ENCODE peak calls at places on chromosome 6, in ten cellular contexts. U is HFF-Myc, D is left lung, Y is GM23338, B is upper lobe of right lung, R is tibial nerve, Z is Panc1, E is GM10248, L is HCT116, G is Caco-2. M is an unnamed sample.

GRCh38 chr6:16964553-16965499 is 137.0 kb upstream of the STMND1 start:
- DNase-seq in U (peak), D (peak), Y (peak), B (peak), R (peak), Z (peak), E (peak), L (peak), G (peak), M (peak)

GRCh38 chr6:6515691-6516607 is 72.6 kb upstream of the LY86 start:
- DNase-seq in U (no peak), D (no peak), Y (no peak), B (no peak), R (no peak), Z (no peak), E (no peak), L (no peak), G (no peak), M (no peak)

GRCh38 chr6:19325335-19325789 is 511.8 kb upstream of the ID4 start:
- DNase-seq in U (no peak), D (no peak), Y (no peak), B (no peak), R (no peak), Z (no peak), E (no peak), L (no peak), G (no peak), M (no peak)

GRCh38 chr6:113047148-113047547 is 700.0 kb downstream of the RFPL4B start:
- DNase-seq in U (peak), D (no peak), Y (no peak), B (no peak), R (no peak), Z (no peak), E (no peak), L (no peak), G (no peak), M (no peak)

GRCh38 chr6:150667977-150668716 is 68.5 kb downstream of the PLEKHG1 start:
- DNase-seq in U (peak), D (peak), Y (peak), B (peak), R (peak), Z (no peak), E (no peak), L (peak), G (peak), M (peak)

GRCh38 chr6:148677594-148678476 is 69.0 kb upstream of the UST start:
- DNase-seq in U (no peak), D (no peak), Y (no peak), B (no peak), R (no peak), Z (no peak), E (peak), L (no peak), G (no peak), M (no peak)

GRCh38 chr6:41189968-41190367 is 11.0 kb downstream of the TREML2 start:
- DNase-seq in U (no peak), D (no peak), Y (no peak), B (no peak), R (no peak), Z (no peak), E (no peak), L (no peak), G (no peak), M (no peak)

GRCh38 chr6:93300661-93301060 is 118.7 kb downstream of the EPHA7 start:
- DNase-seq in U (no peak), D (no peak), Y (no peak), B (no peak), R (no peak), Z (peak), E (no peak), L (no peak), G (no peak), M (no peak)

GRCh38 chr6:122322824-122323223 is 76.6 kb upstream of the HSF2 start:
- DNase-seq in U (no peak), D (no peak), Y (no peak), B (no peak), R (no peak), Z (no peak), E (no peak), L (no peak), G (no peak), M (no peak)

GRCh38 chr6:33863084-33863483 is 59.3 kb upstream of the MLN start:
- DNase-seq in U (no peak), D (no peak), Y (no peak), B (no peak), R (no peak), Z (no peak), E (no peak), L (no peak), G (no peak), M (no peak)

GRCh38 chr6:110140650-110141049 is 38.8 kb downstream of the WASF1 start:
- DNase-seq in U (no peak), D (no peak), Y (no peak), B (no peak), R (no peak), Z (peak), E (no peak), L (peak), G (no peak), M (no peak)

GRCh38 chr6:126481319-126481718 is 141.4 kb downstream of the CENPW start:
- DNase-seq in U (no peak), D (no peak), Y (no peak), B (no peak), R (no peak), Z (no peak), E (no peak), L (no peak), G (no peak), M (no peak)

GRCh38 chr6:80197474-80197873 is 91.0 kb downstream of the BCKDHB start:
- DNase-seq in U (peak), D (no peak), Y (no peak), B (no peak), R (no peak), Z (no peak), E (no peak), L (no peak), G (no peak), M (no peak)

GRCh38 chr6:137291441-137291840 is 72.3 kb upstream of the IFNGR1 start:
- DNase-seq in U (peak), D (peak), Y (no peak), B (no peak), R (peak), Z (no peak), E (no peak), L (no peak), G (no peak), M (no peak)

GRCh38 chr6:10837009-10837691 is 1.2 kb downstream of the MAK start:
- DNase-seq in U (no peak), D (peak), Y (peak), B (peak), R (peak), Z (no peak), E (no peak), L (no peak), G (peak), M (peak)

GRCh38 chr6:31476515-31477139 is 21.3 kb upstream of the MICB start:
- DNase-seq in U (no peak), D (no peak), Y (peak), B (no peak), R (no peak), Z (no peak), E (no peak), L (no peak), G (no peak), M (no peak)
- TF ChIP-seq CTCF in U (no peak), D (no peak), Y (peak), B (no peak), R (no peak), Z (no peak), E (peak), L (no peak), G (no peak), M (no peak)

GRCh38 chr6:47059216-47059885 is 17.2 kb upstream of the ADGRF1 start:
- DNase-seq in U (no peak), D (no peak), Y (no peak), B (no peak), R (no peak), Z (no peak), E (no peak), L (no peak), G (no peak), M (no peak)
- TF ChIP-seq CTCF in U (no peak), D (no peak), Y (no peak), B (no peak), R (no peak), Z (no peak), E (no peak), L (no peak), G (no peak), M (no peak)

GRCh38 chr6:114167583-114168576 is 174.9 kb downstream of the HS3ST5 start:
- DNase-seq in U (no peak), D (no peak), Y (no peak), B (no peak), R (no peak), Z (no peak), E (no peak), L (no peak), G (peak), M (no peak)
- TF ChIP-seq CTCF in U (no peak), D (no peak), Y (no peak), B (no peak), R (no peak), Z (no peak), E (no peak), L (no peak), G (no peak), M (no peak)

GRCh38 chr6:169831450-169832246 is 80.2 kb downstream of the ERMARD start:
- DNase-seq in U (peak), D (peak), Y (peak), B (peak), R (peak), Z (peak), E (peak), L (peak), G (peak), M (peak)
- TF ChIP-seq CTCF in U (peak), D (peak), Y (peak), B (peak), R (peak), Z (peak), E (peak), L (peak), G (peak), M (peak)

DNA sequence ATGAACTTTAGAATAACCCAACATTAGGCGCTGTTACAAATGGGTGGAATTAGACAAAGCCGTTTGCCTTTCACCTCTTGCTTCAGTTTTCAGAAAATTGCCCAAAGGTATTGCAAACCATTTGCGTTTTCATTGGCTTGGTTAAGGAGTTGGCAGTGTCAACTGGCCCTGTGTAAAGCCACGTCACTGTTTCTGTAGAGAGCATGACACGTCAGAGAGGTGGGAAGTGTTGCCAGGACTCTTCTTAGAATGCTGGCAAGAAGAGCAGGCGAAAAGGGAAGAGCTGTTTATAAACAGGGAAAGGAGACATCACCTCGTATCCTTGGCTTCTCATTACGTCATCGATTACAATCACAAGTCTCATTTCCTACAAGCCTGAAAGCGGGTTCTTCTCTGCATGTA is 4.3 kb upstream of the IRF4 start:
- DNase-seq in U (no peak), D (no peak), Y (no peak), B (no peak), R (no peak), Z (no peak), E (no peak), L (no peak), G (no peak), M (no peak)
- TF ChIP-seq CTCF in U (no peak), D (no peak), Y (no peak), B (no peak), R (no peak), Z (no peak), E (no peak), L (no peak), G (no peak), M (no peak)

DNA sequence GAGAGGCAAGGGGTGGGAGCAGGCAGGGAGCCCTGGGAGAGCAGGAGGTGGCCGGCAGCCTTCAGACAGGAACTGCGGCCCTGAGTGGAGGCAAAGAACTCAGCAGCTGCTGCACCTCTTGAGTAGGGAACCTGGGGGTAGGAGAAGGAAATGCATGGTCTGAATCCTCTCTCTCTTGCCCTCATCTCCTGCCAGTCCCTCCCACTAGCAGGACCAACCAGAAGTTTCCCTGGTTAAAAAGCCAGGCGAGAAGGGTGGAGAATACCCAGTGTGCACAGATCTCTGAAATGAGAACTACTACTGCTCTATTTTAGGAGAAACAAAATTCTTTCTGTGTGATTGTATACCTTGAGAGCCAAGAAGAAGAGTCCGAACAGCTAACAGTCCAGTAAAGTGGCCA is 25.4 kb downstream of the WRNIP1 start:
- DNase-seq in U (no peak), D (no peak), Y (peak), B (no peak), R (no peak), Z (no peak), E (no peak), L (no peak), G (no peak), M (no peak)
- TF ChIP-seq CTCF in U (no peak), D (no peak), Y (no peak), B (no peak), R (no peak), Z (no peak), E (no peak), L (no peak), G (no peak), M (no peak)

GRCh38 chr6:95923518-95923917 is 92.3 kb upstream of the FUT9 start:
- DNase-seq in U (no peak), D (no peak), Y (peak), B (no peak), R (peak), Z (no peak), E (peak), L (peak), G (no peak), M (no peak)
- TF ChIP-seq CTCF in U (no peak), D (no peak), Y (peak), B (peak), R (no peak), Z (peak), E (no peak), L (peak), G (peak), M (peak)

GRCh38 chr6:39892490-39893129 is 41.7 kb downstream of the MOCS1 start:
- DNase-seq in U (peak), D (peak), Y (peak), B (peak), R (peak), Z (peak), E (peak), L (peak), G (peak), M (peak)
- TF ChIP-seq CTCF in U (peak), D (peak), Y (peak), B (peak), R (peak), Z (peak), E (peak), L (peak), G (peak), M (peak)

GRCh38 chr6:25292384-25292783 is 13.2 kb downstream of the CARMIL1 start:
- DNase-seq in U (no peak), D (no peak), Y (no peak), B (no peak), R (no peak), Z (no peak), E (no peak), L (no peak), G (no peak), M (no peak)

GRCh38 chr6:25290306-25291060 is 11.3 kb downstream of the CARMIL1 start:
- DNase-seq in U (no peak), D (no peak), Y (no peak), B (peak), R (no peak), Z (no peak), E (no peak), L (no peak), G (no peak), M (no peak)

GRCh38 chr6:25286891-25287290 is 7.7 kb downstream of the CARMIL1 start:
- DNase-seq in U (no peak), D (no peak), Y (no peak), B (no peak), R (no peak), Z (no peak), E (no peak), L (no peak), G (no peak), M (no peak)

GRCh38 chr6:25288518-25288917 is 9.3 kb downstream of the CARMIL1 start:
- DNase-seq in U (no peak), D (no peak), Y (no peak), B (no peak), R (no peak), Z (no peak), E (no peak), L (no peak), G (no peak), M (no peak)
- TF ChIP-seq CTCF in U (no peak), D (no peak), Y (no peak), B (no peak), R (no peak), Z (no peak), E (no peak), L (no peak), G (no peak), M (no peak)